ENCODE peak calls at places on chromosomes 11 and 22, in nine cellular contexts. R is stimulated activated naive CD4-positive, alpha-beta T cell; H is stimulated activated CD4-positive, alpha-beta T cell treated with anti-CD3 and anti-CD28 coated beads, Interleukin-4, amount 100 ng/mL, for 1 hour; Q is germinal center; U is RWPE2; Z is fibroblast of villous mesenchyme; X is spleen; V is HS-5; S is GM03348. E is an unnamed sample.

GRCh38 chr22:25824828-25825474 is 83.0 kb downstream of the MYO18B start:
- DNase-seq in X (no peak), R (no peak), U (no peak), V (no peak), Z (no peak), Q (no peak), S (no peak), H (no peak), E (no peak)

GRCh38 chr11:47641585-47642098 is 717 bp downstream of the MTCH2 start:
- DNase-seq in S (peak; percentile 12), V (no peak), U (no peak), Q (no peak), R (no peak), Z (no peak), H (no peak), X (no peak), E (no peak)

GRCh38 chr22:19466126-19466716 is 12.8 kb downstream of the UFD1 start:
- DNase-seq in U (no peak), H (no peak), Q (no peak), S (no peak), V (no peak), Z (no peak), X (no peak), R (no peak), E (no peak)

GRCh38 chr11:63845305-63845704 is 6.4 kb downstream of the MARK2 start:
- DNase-seq in V (peak; percentile 49), X (no peak), Z (peak; percentile 72), S (peak; percentile 47), H (no peak), U (no peak), Q (no peak), R (no peak), E (peak; percentile 96)

GRCh38 chr11:117187428-117187798 is 8.9 kb downstream of the SIDT2 start:
- DNase-seq in X (peak; percentile 71), S (no peak), R (no peak), Q (no peak), U (peak; percentile 44), Z (no peak), H (no peak), V (no peak), E (no peak)

GRCh38 chr11:130069684-130070108 is at the start of gene APLP2:
- DNase-seq in Q (peak; percentile 97), R (peak; percentile 92), S (peak; percentile 98), Z (peak; percentile 97), U (peak; percentile 99), H (peak; percentile 97), X (peak; percentile 99), V (peak; percentile 65), E (peak; percentile 96)

GRCh38 chr22:27110985-27111451 is 453.6 kb downstream of the MIAT start:
- DNase-seq in X (no peak), S (peak; percentile 71), Q (no peak), R (no peak), V (no peak), Z (peak; percentile 74), H (no peak), U (no peak), E (peak; percentile 88)

GRCh38 chr11:29328961-29329441 is 687.8 kb downstream of the KCNA4 start:
- DNase-seq in Q (no peak), S (peak; percentile 45), R (no peak), U (peak; percentile 23), Z (peak; percentile 81), H (no peak), X (no peak), V (no peak), E (peak; percentile 96)

E was measured in amniotic epithelial cell.